ENCODE peak calls at places on chromosomes 11 and 22, in ten cellular contexts. O is SK-N-SH, Y is uterus, H is left lung, E is astrocyte of the spinal cord, G is tibial artery, A is brain microvascular endothelial cell, L is psoas muscle, J is pancreas, K is left ventricle myocardium inferior. W is an unnamed sample.

GRCh38 chr11:66720899-66721470 is 8.0 kb downstream of the SPTBN2 start:
- DNase-seq in O (no peak), Y (no peak), H (no peak), E (no peak), G (no peak), A (no peak), L (peak), J (no peak), K (no peak), W (no peak)

GRCh38 chr11:122197055-122197987 is 81.3 kb upstream of the BLID start:
- DNase-seq in O (no peak), Y (peak), H (no peak), E (peak), G (peak), A (peak), L (no peak), J (no peak), K (no peak), W (peak)

GRCh38 chr22:41308544-41308947 is 7.2 kb downstream of the ZC3H7B start:
- DNase-seq in O (no peak), Y (no peak), H (peak), E (no peak), G (no peak), A (no peak), L (peak), J (no peak), K (no peak), W (peak)

GRCh38 chr22:49624421-49625177 is 203.1 kb downstream of the BRD1 start:
- DNase-seq in O (no peak), Y (no peak), H (peak), E (no peak), G (no peak), A (no peak), L (peak), J (no peak), K (no peak), W (no peak)

GRCh38 chr11:44083906-44084305 is 11.6 kb upstream of the EXT2 start:
- DNase-seq in O (no peak), Y (no peak), H (no peak), E (peak), G (no peak), A (peak), L (no peak), J (no peak), K (no peak), W (no peak)

GRCh38 chr11:10564692-10565318 is 3.7 kb downstream of the LYVE1 start:
- DNase-seq in O (no peak), Y (no peak), H (no peak), E (no peak), G (no peak), A (no peak), L (no peak), J (no peak), K (no peak), W (peak)

GRCh38 chr11:83020942-83021779 is 50.5 kb downstream of the RAB30 start:
- DNase-seq in O (no peak), Y (no peak), H (no peak), E (no peak), G (no peak), A (no peak), L (no peak), J (no peak), K (no peak), W (peak)

GRCh38 chr11:62392944-62393628 is 25.7 kb upstream of the SCGB1A1 start:
- DNase-seq in O (no peak), Y (no peak), H (no peak), E (no peak), G (no peak), A (no peak), L (no peak), J (no peak), K (no peak), W (no peak)

GRCh38 chr11:128830290-128830813 is 36.7 kb downstream of the KCNJ1 start:
- DNase-seq in O (no peak), Y (no peak), H (no peak), E (no peak), G (no peak), A (no peak), L (no peak), J (no peak), K (no peak), W (no peak)

DNA sequence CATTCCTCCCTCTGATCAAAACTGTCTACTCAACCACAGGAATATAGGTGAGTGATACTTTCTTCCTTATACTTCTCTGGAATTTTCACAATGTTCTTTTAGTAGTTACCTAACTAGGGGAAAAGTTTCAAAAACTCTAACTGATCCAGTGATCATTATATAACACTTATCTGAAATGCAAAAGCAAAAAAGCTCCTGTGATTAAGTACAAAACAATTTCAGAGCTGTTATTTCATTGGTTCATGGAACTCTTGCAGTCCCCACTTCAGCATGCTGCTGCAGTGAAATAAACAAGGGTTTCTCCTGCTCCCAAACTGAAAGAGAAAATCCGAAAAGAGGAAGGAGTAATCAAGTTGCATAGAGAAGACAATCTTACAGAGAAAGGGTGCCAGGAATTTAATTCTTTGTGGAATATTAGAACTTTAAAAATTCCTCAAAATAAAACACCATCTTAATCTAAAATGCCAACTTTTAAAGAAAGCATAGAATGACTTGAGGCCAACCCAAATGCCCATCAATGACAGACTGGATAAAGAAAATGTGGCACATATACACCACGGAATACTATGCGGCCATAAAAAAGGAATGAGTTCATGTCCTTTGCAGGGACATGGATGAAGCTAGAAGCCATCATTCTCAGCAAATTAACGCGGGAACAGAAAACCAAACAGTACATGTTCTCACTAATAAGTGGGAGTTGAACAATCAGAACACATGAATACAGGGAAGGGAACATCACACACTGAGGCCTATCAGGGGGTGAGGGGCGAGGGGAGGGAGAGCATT is 20.3 kb downstream of the PPP2R1B start:
- DNase-seq in O (no peak), Y (no peak), H (no peak), E (no peak), G (no peak), A (no peak), L (no peak), J (no peak), K (no peak), W (peak)
- H3K4me3 ChIP-seq in O (no peak), Y (no peak), H (no peak), E (no peak), G (no peak), A (no peak), L (no peak), J (no peak), K (no peak), W (no peak)

DNA sequence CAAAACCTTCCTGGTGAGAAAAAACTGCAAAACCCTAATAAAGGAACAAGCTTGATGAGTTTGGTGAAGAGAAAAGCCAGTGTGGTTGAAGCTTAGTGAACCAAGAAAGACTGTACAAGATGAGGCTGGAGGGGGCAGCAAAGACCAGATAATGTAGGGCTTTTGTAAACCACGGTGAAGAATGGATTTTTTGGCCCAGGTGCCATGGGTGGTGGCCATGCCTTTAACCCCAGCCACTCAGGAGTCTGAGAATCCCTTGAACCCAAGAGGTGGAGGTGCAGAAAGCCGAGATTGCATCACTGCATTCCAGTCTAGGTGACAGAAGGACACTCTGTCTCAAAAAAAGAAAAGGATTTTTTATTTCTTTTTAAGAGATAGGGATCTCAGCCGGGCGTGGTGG is 5.0 kb upstream of the ZDHHC5 start:
- DNase-seq in O (no peak), Y (no peak), H (no peak), E (no peak), G (no peak), A (no peak), L (no peak), J (no peak), K (no peak), W (no peak)
- TF ChIP-seq CTCF in O (peak), Y (no peak), H (no peak), E (no peak), G (no peak), A (no peak), L (no peak), J (no peak), K (no peak), W (no peak)

DNA sequence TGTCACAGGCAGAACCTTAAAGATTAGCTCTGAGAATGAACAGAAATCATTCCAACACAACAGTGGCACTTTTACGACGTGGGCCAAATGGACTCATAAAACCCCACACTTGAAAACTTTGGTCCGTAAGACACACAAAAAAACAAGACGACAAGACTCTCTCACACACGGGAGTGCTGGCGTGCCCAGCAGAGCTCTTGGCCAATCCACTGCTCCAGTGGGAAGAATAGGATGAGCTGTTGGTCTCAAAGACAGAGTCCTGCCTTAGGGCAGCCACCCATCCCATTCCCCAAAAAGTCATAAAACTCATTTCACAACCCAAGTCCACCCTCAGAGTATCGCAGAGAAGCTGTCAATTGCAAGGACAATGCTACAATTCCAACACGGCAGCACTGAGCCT is 18.2 kb downstream of the LARGE1 start:
- DNase-seq in O (no peak), Y (no peak), H (no peak), E (no peak), G (no peak), A (no peak), L (no peak), J (no peak), K (no peak), W (no peak)
- H3K4me3 ChIP-seq in O (no peak), Y (no peak), H (no peak), E (no peak), G (no peak), A (no peak), L (no peak), J (no peak), K (no peak), W (no peak)

GRCh38 chr11:1481483-1481825 is 5.1 kb downstream of the MOB2 start:
- DNase-seq in O (no peak), Y (peak), H (no peak), E (no peak), G (peak), A (no peak), L (no peak), J (no peak), K (no peak), W (no peak)

GRCh38 chr11:1484061-1484671 is 2.4 kb downstream of the MOB2 start:
- DNase-seq in O (no peak), Y (peak), H (peak), E (no peak), G (peak), A (no peak), L (peak), J (peak), K (peak), W (no peak)

GRCh38 chr11:1481861-1482441 is 4.6 kb downstream of the MOB2 start:
- DNase-seq in O (no peak), Y (peak), H (peak), E (no peak), G (peak), A (no peak), L (peak), J (peak), K (peak), W (no peak)

GRCh38 chr11:1483445-1483961 is 3.1 kb downstream of the MOB2 start:
- DNase-seq in O (no peak), Y (peak), H (peak), E (no peak), G (peak), A (no peak), L (peak), J (peak), K (peak), W (no peak)

GRCh38 chr11:1482581-1483444 is 3.8 kb downstream of the MOB2 start:
- DNase-seq in O (no peak), Y (peak), H (peak), E (no peak), G (peak), A (no peak), L (peak), J (peak), K (peak), W (no peak)
- TF ChIP-seq CTCF in O (peak), Y (no peak), H (no peak), E (no peak), G (peak), A (no peak), L (peak), J (no peak), K (no peak), W (no peak)

GRCh38 chr11:27421819-27422494 is 50.6 kb downstream of the LGR4 start:
- DNase-seq in O (no peak), Y (no peak), H (no peak), E (no peak), G (no peak), A (no peak), L (no peak), J (no peak), K (no peak), W (peak)
- H3K4me3 ChIP-seq in O (no peak), Y (no peak), H (no peak), E (no peak), G (no peak), A (no peak), L (no peak), J (no peak), K (no peak), W (no peak)